ENCODE peak calls at places on chromosomes 16 and 17, in seven cellular contexts. I, D, Q, U, P, H and V are unnamed samples.

GRCh38 chr17:47820023-47820789 is 1.4 kb downstream of the OSBPL7 start:
- DNase-seq in Q (no peak), H (no peak), U (no peak), D (no peak), P (no peak), I (no peak), V (no peak)

GRCh38 chr16:57245472-57246113 is 534 bp downstream of the ARL2BP start:
- DNase-seq in D (no peak), P (peak; percentile 62), Q (peak; percentile 49), H (no peak), I (peak; percentile 58), U (peak; percentile 49), V (no peak)

GRCh38 chr17:40309938-40310510 is 1.0 kb downstream of the RARA start:
- DNase-seq in H (no peak), I (peak; percentile 39), Q (no peak), D (no peak), U (no peak), P (no peak), V (no peak)

GRCh38 chr16:23905027-23905426 is 69.2 kb downstream of the PRKCB start:
- DNase-seq in U (no peak), H (peak; percentile 70), D (peak; percentile 30), I (peak; percentile 76), Q (peak; percentile 15), P (no peak), V (peak; percentile 29)

GRCh38 chr17:64506201-64506575 is at the start of gene DDX5:
- DNase-seq in H (peak; percentile 94), D (peak; percentile 96), I (peak; percentile 98), Q (peak; percentile 97), P (peak; percentile 99), U (peak; percentile 97), V (peak; percentile 86)

GRCh38 chr17:66996926-66997325 is 32.4 kb downstream of the CACNG4 start:
- DNase-seq in D (no peak), P (no peak), I (no peak), U (no peak), H (no peak), Q (no peak), V (no peak)

GRCh38 chr16:85056211-85056748 is 28.7 kb downstream of the KIAA0513 start:
- DNase-seq in D (peak; percentile 28), P (no peak), U (no peak), I (no peak), H (peak; percentile 36), Q (no peak), V (no peak)

GRCh38 chr17:55726440-55726839 is 3.8 kb upstream of the TMEM100 start:
- DNase-seq in U (peak; percentile 54), I (peak; percentile 61), D (peak; percentile 40), Q (peak; percentile 10), P (no peak), H (peak; percentile 91), V (peak; percentile 45)

GRCh38 chr16:69396187-69397061 is 10.6 kb upstream of the TERF2 start:
- DNase-seq in P (peak; percentile 86), U (peak; percentile 88), D (peak; percentile 71), H (peak; percentile 96), Q (peak; percentile 59), I (peak; percentile 89), V (peak; percentile 50)

GRCh38 chr17:16286947-16287562 is 66.2 kb downstream of the CENPV start:
- DNase-seq in D (peak; percentile 40), I (no peak), P (no peak), U (peak; percentile 28), H (no peak), Q (no peak), V (no peak)

GRCh38 chr17:48144976-48145798 is 37.6 kb downstream of the SNX11 start:
- DNase-seq in U (no peak), P (no peak), I (no peak), Q (no peak), H (no peak), D (no peak), V (no peak)

GRCh38 chr17:21390294-21390693 is 14.1 kb downstream of the KCNJ12 start:
- DNase-seq in I (no peak), D (no peak), P (no peak), U (no peak), H (no peak), Q (no peak), V (no peak)

GRCh38 chr17:80984749-80985148 is 6.9 kb upstream of the CHMP6 start:
- DNase-seq in H (peak; percentile 96), P (no peak), I (no peak), U (no peak), Q (no peak), D (peak; percentile 35), V (peak; percentile 99)

GRCh38 chr16:27698266-27698665 is 148.3 kb downstream of the KATNIP start:
- DNase-seq in H (no peak), D (no peak), P (no peak), I (peak; percentile 57), U (no peak), Q (no peak), V (peak; percentile 23)

GRCh38 chr16:68700120-68700519 is 37.0 kb upstream of the CDH1 start:
- DNase-seq in D (no peak), Q (no peak), P (no peak), I (no peak), U (peak; percentile 30), H (peak; percentile 10), V (no peak)

GRCh38 chr17:15342460-15342859 is 1.1 kb upstream of the TEKT3 start:
- DNase-seq in U (no peak), D (no peak), Q (no peak), H (peak; percentile 12), P (no peak), I (no peak), V (no peak)

GRCh38 chr16:15034266-15035162 is 21.4 kb downstream of the NTAN1 start:
- DNase-seq in D (no peak), U (no peak), Q (no peak), P (no peak), H (no peak), I (no peak), V (no peak)

GRCh38 chr16:82936941-82937551 is 310.3 kb downstream of the CDH13 start:
- DNase-seq in P (no peak), D (no peak), H (peak; percentile 87), Q (no peak), I (no peak), U (no peak), V (peak; percentile 15)
- TF ChIP-seq POLR2A in P (no peak), D (no peak), H (no peak), Q (no peak), I (no peak), U (no peak), V (no peak)

GRCh38 chr17:35242805-35243458 is at the start of gene SLFN5:
- DNase-seq in I (peak; percentile 98), U (peak; percentile 97), H (peak; percentile 90), Q (peak; percentile 98), P (peak; percentile 95), D (peak; percentile 96), V (peak; percentile 78)
- TF ChIP-seq POLR2A in I (peak; percentile 11), U (peak; percentile 94), H (peak; percentile 99), Q (peak; percentile 91), P (peak; percentile 97), D (peak; percentile 95), V (peak; percentile 92)

GRCh38 chr17:38351412-38352222 is at the start of gene SOCS7:
- DNase-seq in H (peak; percentile 90), D (peak; percentile 96), Q (peak; percentile 89), P (peak; percentile 95), U (peak; percentile 95), I (peak; percentile 96), V (peak; percentile 90)
- TF ChIP-seq POLR2A in H (peak; percentile 80), D (peak; percentile 84), Q (peak; percentile 96), P (peak; percentile 92), U (peak; percentile 79), I (no peak), V (peak; percentile 75)

DNA sequence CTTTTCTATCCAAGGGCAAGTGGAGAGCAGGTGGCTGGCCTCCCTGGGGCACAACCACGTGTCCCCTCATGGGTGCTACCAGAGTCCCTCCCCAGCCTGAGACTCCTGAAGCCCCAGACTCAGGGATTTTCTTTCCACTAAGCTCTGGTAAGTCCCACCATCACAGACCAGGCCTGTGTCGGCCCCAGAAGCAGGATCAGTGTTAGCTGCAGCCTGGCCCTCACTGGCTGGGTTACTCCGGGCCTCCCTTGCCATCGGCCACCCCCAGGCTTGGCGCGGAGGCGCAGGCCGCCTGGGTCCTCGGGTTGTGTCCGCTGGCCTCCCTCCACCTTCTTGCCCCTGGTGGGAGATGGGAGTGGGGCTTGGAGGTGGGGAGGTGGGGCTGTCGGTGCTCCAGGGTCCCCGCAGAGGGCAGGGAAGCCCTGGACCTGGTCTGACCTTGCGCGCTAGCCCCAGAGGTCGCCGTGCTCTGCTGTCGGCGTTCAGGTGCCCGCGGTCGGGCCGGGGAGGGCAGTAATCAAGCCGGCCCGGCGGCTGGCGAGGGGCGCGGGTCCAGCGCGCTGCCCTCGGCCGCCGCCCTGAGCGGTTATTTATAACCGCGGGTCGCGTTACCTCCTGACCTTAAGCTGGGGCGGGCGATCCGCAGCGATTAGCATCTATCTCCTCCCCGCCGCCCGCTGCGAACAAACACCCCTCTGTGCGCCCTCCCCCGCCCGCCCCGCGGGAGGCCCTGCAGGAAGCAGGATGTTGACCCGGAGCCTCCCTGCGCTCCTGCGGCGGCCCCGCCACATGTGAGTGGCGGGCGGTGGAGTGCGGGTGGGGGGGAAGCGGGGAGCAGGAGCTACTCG is 78.1 kb upstream of the TOB1 start:
- DNase-seq in H (peak; percentile 19), U (peak; percentile 55), I (peak; percentile 88), P (peak; percentile 90), D (peak; percentile 68), Q (peak; percentile 94), V (peak; percentile 91)
- TF ChIP-seq POLR2A in H (no peak), U (no peak), I (no peak), P (peak; percentile 94), D (peak; percentile 22), Q (peak; percentile 98), V (no peak)

DNA sequence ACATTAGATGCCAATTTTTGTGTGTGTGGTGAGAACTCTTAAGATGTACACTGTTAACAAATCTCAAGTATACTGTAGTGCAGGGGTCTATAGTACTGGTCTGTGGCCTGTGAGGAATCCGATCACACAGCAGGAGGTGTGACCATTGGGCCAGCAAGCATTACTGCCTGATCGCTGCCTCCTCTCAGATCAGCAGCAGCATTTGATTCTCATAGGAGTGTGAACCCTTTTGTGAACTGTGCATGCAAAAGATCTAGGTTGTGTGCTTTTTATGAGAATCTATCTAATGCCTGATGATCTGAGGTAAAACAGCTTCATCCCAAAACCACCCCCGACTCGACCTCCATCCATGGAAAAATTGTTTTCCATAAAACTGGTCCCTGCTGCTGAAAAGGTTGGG is 12.6 kb downstream of the ZNF267 start:
- DNase-seq in P (no peak), I (no peak), Q (no peak), U (no peak), H (no peak), D (no peak), V (no peak)
- TF ChIP-seq POLR2A in P (no peak), I (no peak), Q (no peak), U (no peak), H (no peak), D (no peak), V (no peak)